ENCODE peak calls at places on chromosomes 3 and 15, in ten cellular contexts. K is LoVo; C is NCI-H1092 treated with DMSO at 0.1 percent for 48 hours; S is SK-N-SH; G is AG10803; T is T-helper 9 cell; Q is RWPE1; P is T-helper 1 cell; Y is stimulated activated naive CD8-positive, alpha-beta T cell treated with anti-CD3 and anti-CD28 coated beads, Interleukin-15, Interleukin-2, amounts not matched to agents 100 U/mL and 50 U/mL, for 24 hours; B is lower leg skin. R is an unnamed sample.

GRCh38 chr3:31704651-31705179 is 172.0 kb downstream of the STT3B start:
- DNase-seq in Y (peak; percentile 28), K (peak; percentile 80), G (peak; percentile 52), Q (peak; percentile 42), T (no peak), S (peak; percentile 38), P (no peak), C (no peak), B (no peak), R (peak; percentile 22)

GRCh38 chr3:11724615-11725339 is 81.1 kb upstream of the VGLL4 start:
- DNase-seq in K (no peak), T (no peak), B (no peak), Q (no peak), P (no peak), G (no peak), S (no peak), C (no peak), Y (no peak), R (no peak)

GRCh38 chr3:194851254-194851653 is 165.6 kb downstream of the FAM43A start:
- DNase-seq in Q (no peak), B (no peak), Y (no peak), C (peak; percentile 60), P (no peak), K (no peak), T (no peak), S (no peak), G (no peak), R (no peak)

GRCh38 chr15:29822685-29823459 is 604 bp upstream of the TJP1 start:
- DNase-seq in C (no peak), S (no peak), P (no peak), Q (peak; percentile 20), K (peak; percentile 70), T (no peak), Y (no peak), B (peak; percentile 45), G (peak; percentile 80), R (no peak)

GRCh38 chr15:61511089-61511488 is 282.0 kb upstream of the RORA start:
- DNase-seq in C (no peak), Y (no peak), K (no peak), P (no peak), Q (no peak), B (no peak), G (no peak), T (no peak), S (no peak), R (no peak)

GRCh38 chr3:101466465-101467309 is 46.3 kb downstream of the SENP7 start:
- DNase-seq in Y (no peak), S (no peak), T (no peak), B (no peak), C (no peak), Q (no peak), G (no peak), K (no peak), P (peak; percentile 23), R (no peak)

GRCh38 chr15:32701863-32702262 is 15.9 kb upstream of the GREM1 start:
- DNase-seq in P (no peak), G (no peak), Y (no peak), T (no peak), B (no peak), Q (no peak), K (no peak), S (no peak), C (no peak), R (no peak)

GRCh38 chr3:101070260-101071121 is 77.3 kb upstream of the ABI3BP start:
- DNase-seq in T (peak; percentile 31), G (no peak), C (no peak), K (no peak), S (peak; percentile 17), B (no peak), Q (peak; percentile 5), Y (peak; percentile 79), P (peak; percentile 58), R (no peak)

GRCh38 chr3:180700941-180701340 is 21.7 kb upstream of the CCDC39 start:
- DNase-seq in T (no peak), Y (no peak), K (no peak), G (peak; percentile 10), S (no peak), P (no peak), C (no peak), Q (no peak), B (no peak), R (no peak)

GRCh38 chr3:160343132-160343531 is 55.9 kb downstream of the IFT80 start:
- DNase-seq in B (no peak), S (peak; percentile 5), Q (peak; percentile 11), Y (no peak), G (peak; percentile 30), K (peak; percentile 32), T (no peak), P (no peak), C (peak; percentile 6), R (no peak)

R was measured in epithelial cell of prostate.